ENCODE peak calls at places on chromosomes 16 and 17, in six cellular contexts. O, U, V, Q, Y and Z are unnamed samples.

GRCh38 chr17:16283705-16284104 is 66.7 kb downstream of the PIGL start:
- DNase-seq in O (peak; percentile 88), U (no peak), V (peak; percentile 74), Q (no peak), Y (no peak), Z (peak; percentile 66)

GRCh38 chr16:11546522-11547485 is 39.9 kb downstream of the LITAF start:
- DNase-seq in O (peak; percentile 85), U (no peak), V (peak; percentile 65), Q (no peak), Y (no peak), Z (peak; percentile 37)

GRCh38 chr16:72112452-72112792 is 18.8 kb downstream of the DHX38 start:
- DNase-seq in O (no peak), U (no peak), V (no peak), Q (no peak), Y (no peak), Z (no peak)

GRCh38 chr16:65838001-65838400 is 528.5 kb upstream of the CDH5 start:
- DNase-seq in O (no peak), U (no peak), V (no peak), Q (no peak), Y (no peak), Z (no peak)

GRCh38 chr16:12010388-12011251 is 34.1 kb downstream of the SNX29 start:
- DNase-seq in O (no peak), U (no peak), V (peak; percentile 39), Q (no peak), Y (no peak), Z (no peak)

GRCh38 chr17:4175921-4176802 is 33.2 kb downstream of the CYB5D2 start:
- DNase-seq in O (peak; percentile 45), U (no peak), V (no peak), Q (peak; percentile 21), Y (no peak), Z (no peak)

GRCh38 chr17:12627177-12627629 is 38.5 kb upstream of the MYOCD start:
- DNase-seq in O (peak; percentile 100), U (no peak), V (peak; percentile 77), Q (no peak), Y (no peak), Z (peak; percentile 96)

GRCh38 chr16:48383877-48384304 is 1.3 kb downstream of the SIAH1 start:
- DNase-seq in O (no peak), U (no peak), V (peak; percentile 49), Q (no peak), Y (no peak), Z (no peak)

GRCh38 chr17:32104158-32104557 is 38.1 kb upstream of the RHOT1 start:
- DNase-seq in O (no peak), U (no peak), V (no peak), Q (no peak), Y (no peak), Z (no peak)

GRCh38 chr17:145671-146541 is 8.5 kb downstream of the SCGB1C2 start:
- DNase-seq in O (no peak), U (no peak), V (no peak), Q (no peak), Y (no peak), Z (no peak)

GRCh38 chr17:27861979-27862378 is 31.2 kb downstream of the LYRM9 start:
- DNase-seq in O (no peak), U (peak; percentile 3), V (peak; percentile 7), Q (no peak), Y (no peak), Z (no peak)

GRCh38 chr17:64535357-64535756 is 28.6 kb downstream of the CEP95 start:
- DNase-seq in O (no peak), U (no peak), V (no peak), Q (no peak), Y (no peak), Z (no peak)

GRCh38 chr17:72122668-72123495 is 2.1 kb downstream of the SOX9 start:
- DNase-seq in O (peak; percentile 68), U (peak; percentile 32), V (peak; percentile 83), Q (no peak), Y (peak; percentile 75), Z (peak; percentile 73)

GRCh38 chr17:70104688-70105087 is 29.7 kb downstream of the KCNJ16 start:
- DNase-seq in O (no peak), U (no peak), V (no peak), Q (no peak), Y (no peak), Z (no peak)

GRCh38 chr17:64378890-64379354 is 11.7 kb downstream of the PECAM1 start:
- DNase-seq in O (no peak), U (no peak), V (no peak), Q (no peak), Y (no peak), Z (no peak)

GRCh38 chr16:88045820-88046303 is 94.6 kb downstream of the BANP start:
- DNase-seq in O (no peak), U (no peak), V (no peak), Q (no peak), Y (no peak), Z (no peak)

GRCh38 chr17:34308376-34308775 is 10.9 kb upstream of the CCL8 start:
- DNase-seq in O (no peak), U (no peak), V (no peak), Q (no peak), Y (no peak), Z (no peak)

GRCh38 chr16:66750279-66751134 is 902 bp downstream of the DYNC1LI2 start:
- DNase-seq in O (no peak), U (no peak), V (peak; percentile 37), Q (no peak), Y (no peak), Z (no peak)

GRCh38 chr17:1058423-1059130 is 61.6 kb downstream of the TIMM22 start:
- DNase-seq in O (peak; percentile 35), U (peak; percentile 83), V (peak; percentile 48), Q (no peak), Y (peak; percentile 29), Z (peak; percentile 83)

GRCh38 chr16:2295056-2295798 is 27.3 kb upstream of the RNPS1 start:
- DNase-seq in O (no peak), U (no peak), V (no peak), Q (no peak), Y (no peak), Z (no peak)

GRCh38 chr17:80252871-80253270 is 7.8 kb upstream of the RNF213 start:
- DNase-seq in O (no peak), U (peak; percentile 78), V (peak; percentile 19), Q (peak; percentile 76), Y (peak; percentile 70), Z (no peak)

GRCh38 chr17:80253631-80254395 is 6.8 kb upstream of the RNF213 start:
- DNase-seq in O (no peak), U (peak; percentile 73), V (no peak), Q (no peak), Y (no peak), Z (no peak)

GRCh38 chr17:80256034-80256350 is 4.7 kb upstream of the RNF213 start:
- DNase-seq in O (no peak), U (no peak), V (no peak), Q (no peak), Y (no peak), Z (peak; percentile 60)

GRCh38 chr17:80251966-80252365 is 8.7 kb upstream of the RNF213 start:
- DNase-seq in O (no peak), U (no peak), V (no peak), Q (no peak), Y (no peak), Z (no peak)

GRCh38 chr17:80254396-80255241 is 6.0 kb upstream of the RNF213 start:
- DNase-seq in O (peak; percentile 91), U (peak; percentile 83), V (peak; percentile 95), Q (peak; percentile 42), Y (no peak), Z (peak; percentile 93)
- H3K4me1 ChIP-seq in O (peaks cover 10% of the 10 kb centered on the region), U (peaks cover 41% of the 10 kb centered on the region), V (peaks cover 17% of the 10 kb centered on the region), Q (peaks cover 12% of the 10 kb centered on the region), Y (peaks cover under 1% of the 10 kb centered on the region), Z (peaks cover 40% of the 10 kb centered on the region)

GRCh38 chr16:9105189-9105588 is 13.7 kb downstream of the HAPSTR1 start:
- DNase-seq in O (no peak), U (no peak), V (no peak), Q (no peak), Y (no peak), Z (no peak)
- H3K27ac ChIP-seq in O (no peak overlapping the region), U (peak overlapping the region; percentile 5), V (peak overlapping the region; percentile 16), Q (no peak overlapping the region), Y (no peak overlapping the region), Z (no peak overlapping the region)

DNA sequence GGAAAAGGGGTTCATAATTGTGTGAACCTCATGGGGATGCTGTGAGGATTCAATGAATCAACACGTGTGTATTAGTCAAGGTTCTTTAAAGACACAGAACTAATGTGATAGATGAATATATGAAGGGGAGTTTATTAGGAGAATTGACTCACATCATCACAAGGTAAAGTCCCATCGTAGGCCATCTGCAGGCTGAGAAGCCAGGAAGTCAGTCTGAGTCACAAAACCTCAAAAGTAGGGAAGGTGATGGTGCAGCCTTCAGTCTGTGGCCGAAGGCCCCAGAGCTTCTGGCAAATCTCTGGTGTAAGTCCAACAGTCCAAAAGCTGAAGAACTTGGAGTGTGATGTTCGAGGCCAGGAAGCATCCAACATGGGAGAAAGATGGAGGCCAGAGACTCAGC is 413.4 kb downstream of the CDH13 start:
- DNase-seq in O (peak; percentile 81), U (no peak), V (peak; percentile 39), Q (no peak), Y (no peak), Z (no peak)
- H3K9me3 ChIP-seq in O (no peaks in the 10 kb centered on the region), U (no peaks in the 10 kb centered on the region), V (no peaks in the 10 kb centered on the region), Q (no peaks in the 10 kb centered on the region), Y (no peaks in the 10 kb centered on the region), Z (no peaks in the 10 kb centered on the region)

GRCh38 chr16:86764551-86764950 is 186.2 kb downstream of the FOXL1 start:
- DNase-seq in O (no peak), U (no peak), V (no peak), Q (no peak), Y (no peak), Z (no peak)

GRCh38 chr16:86765389-86766026 is 187.2 kb downstream of the FOXL1 start:
- DNase-seq in O (no peak), U (no peak), V (no peak), Q (no peak), Y (no peak), Z (no peak)

GRCh38 chr16:86768231-86768791 is 190.0 kb downstream of the FOXL1 start:
- DNase-seq in O (no peak), U (no peak), V (peak; percentile 51), Q (no peak), Y (no peak), Z (no peak)

GRCh38 chr16:86768999-86769398 is 190.7 kb downstream of the FOXL1 start:
- DNase-seq in O (peak; percentile 27), U (no peak), V (no peak), Q (no peak), Y (no peak), Z (peak; percentile 58)

DNA sequence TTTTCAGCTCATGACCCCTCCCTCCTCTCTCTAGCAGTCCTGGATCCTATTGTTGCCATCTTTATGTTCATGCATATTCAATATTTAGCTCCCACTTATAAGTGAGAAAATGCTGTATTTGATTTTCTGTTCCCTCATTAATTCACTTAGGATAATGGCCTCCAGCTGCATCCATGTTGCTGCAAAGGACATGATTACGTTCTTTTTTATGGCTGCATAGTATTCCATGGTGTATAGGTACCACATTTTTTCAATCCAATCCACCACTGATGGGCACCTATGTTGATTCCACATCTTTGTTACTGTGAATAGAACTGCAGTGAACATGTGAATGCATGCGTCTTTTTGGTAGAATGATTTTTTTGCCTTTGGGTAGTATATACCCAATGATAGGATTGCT is 188.4 kb downstream of the FOXL1 start:
- DNase-seq in O (no peak), U (no peak), V (no peak), Q (no peak), Y (no peak), Z (no peak)
- H3K4me1 ChIP-seq in O (peaks cover 5% of the 10 kb centered on the region), U (no peaks in the 10 kb centered on the region), V (peaks cover 11% of the 10 kb centered on the region), Q (no peaks in the 10 kb centered on the region), Y (peaks cover 10% of the 10 kb centered on the region), Z (peaks cover 34% of the 10 kb centered on the region)

GRCh38 chr17:77349976-77350830 is 209.4 kb downstream of the SEC14L1 start:
- DNase-seq in O (peak; percentile 86), U (no peak), V (peak; percentile 90), Q (no peak), Y (no peak), Z (peak; percentile 40)
- H3K27ac ChIP-seq in O (peak overlapping the region; percentile 40), U (no peak overlapping the region), V (peak overlapping the region; percentile 49), Q (no peak overlapping the region), Y (no peak overlapping the region), Z (no peak overlapping the region)